ENCODE peak calls at places on chromosome 14, in eight cellular contexts. O, X, J, R, U, D, A and B are unnamed samples.

GRCh38 chr14:100665518-100666032 is 61.1 kb upstream of the DLK1 start:
- DNase-seq in O (peak; percentile 72), X (no peak), J (peak; percentile 43), R (no peak), U (no peak), D (no peak), A (no peak), B (no peak)

GRCh38 chr14:93007225-93007997 is 84.5 kb downstream of the CHGA start:
- DNase-seq in O (peak; percentile 66), X (peak; percentile 75), J (no peak), R (no peak), U (peak; percentile 69), D (no peak), A (peak; percentile 59), B (peak; percentile 43)

GRCh38 chr14:59116984-59117415 is 71.5 kb upstream of the DAAM1 start:
- DNase-seq in O (no peak), X (peak; percentile 63), J (no peak), R (no peak), U (no peak), D (no peak), A (no peak), B (peak; percentile 60)

GRCh38 chr14:58138065-58138718 is 13.8 kb downstream of the ARMH4 start:
- DNase-seq in O (no peak), X (no peak), J (no peak), R (no peak), U (no peak), D (no peak), A (no peak), B (no peak)

GRCh38 chr14:23483216-23483854 is 13.8 kb downstream of the NGDN start:
- DNase-seq in O (no peak), X (no peak), J (no peak), R (peak; percentile 38), U (no peak), D (no peak), A (no peak), B (no peak)

GRCh38 chr14:75493580-75494130 is 28.6 kb upstream of the BATF start:
- DNase-seq in O (no peak), X (no peak), J (no peak), R (no peak), U (no peak), D (no peak), A (no peak), B (no peak)

GRCh38 chr14:92759300-92759678 is 10.9 kb upstream of the LGMN start:
- DNase-seq in O (no peak), X (peak; percentile 14), J (no peak), R (no peak), U (no peak), D (no peak), A (no peak), B (no peak)

GRCh38 chr14:96764012-96764411 is 33.2 kb upstream of the VRK1 start:
- DNase-seq in O (no peak), X (no peak), J (no peak), R (no peak), U (no peak), D (no peak), A (no peak), B (no peak)

GRCh38 chr14:67965684-67966083 is 146.1 kb downstream of the RAD51B start:
- DNase-seq in O (no peak), X (no peak), J (no peak), R (no peak), U (no peak), D (no peak), A (no peak), B (no peak)

GRCh38 chr14:102516531-102517411 is 7.2 kb upstream of the ANKRD9 start:
- DNase-seq in O (peak; percentile 81), X (peak; percentile 51), J (no peak), R (peak; percentile 62), U (peak; percentile 71), D (peak; percentile 72), A (no peak), B (no peak)

GRCh38 chr14:68937790-68938514 is 41.1 kb downstream of the ACTN1 start:
- DNase-seq in O (no peak), X (no peak), J (peak; percentile 59), R (no peak), U (no peak), D (peak; percentile 66), A (no peak), B (no peak)

GRCh38 chr14:69325086-69325485 is 65.1 kb downstream of the GALNT16 start:
- DNase-seq in O (no peak), X (no peak), J (no peak), R (no peak), U (no peak), D (no peak), A (no peak), B (no peak)

DNA sequence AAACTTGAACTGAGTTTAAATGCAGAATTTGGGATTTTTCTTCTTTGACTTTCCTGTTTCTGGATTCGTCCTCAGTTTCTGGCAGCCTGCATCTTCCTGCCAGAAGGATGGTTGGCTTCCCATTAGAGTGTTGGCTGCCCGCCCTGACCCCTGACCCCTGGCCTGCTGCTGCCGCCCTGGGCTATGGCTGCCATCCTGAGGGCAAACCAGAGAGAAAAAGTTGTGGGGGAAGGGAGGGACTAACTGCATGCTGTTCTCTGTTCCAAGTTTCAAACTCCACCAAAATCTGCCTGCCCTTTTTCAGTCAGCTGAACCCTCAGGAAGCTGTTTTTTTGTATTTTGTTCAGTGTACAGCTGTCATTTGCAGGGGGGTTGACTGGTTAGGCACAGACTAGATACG is 48.4 kb downstream of the FNTB start:
- DNase-seq in O (peak; percentile 70), X (no peak), J (no peak), R (no peak), U (no peak), D (peak; percentile 60), A (no peak), B (no peak)
- H3K27ac ChIP-seq in O (no peak overlapping the region), X (no peak overlapping the region), J (no peak overlapping the region), R (no peak overlapping the region), U (peak overlapping the region; percentile 32), D (no peak overlapping the region), A (peak overlapping the region; percentile 30), B (no peak overlapping the region)

GRCh38 chr14:105486974-105487448 is 325 bp downstream of the CRIP1 start:
- DNase-seq in O (peak; percentile 86), X (no peak), J (no peak), R (no peak), U (peak; percentile 81), D (peak; percentile 89), A (no peak), B (no peak)

GRCh38 chr14:105486333-105486973 is at the start of gene CRIP1:
- DNase-seq in O (no peak), X (no peak), J (no peak), R (no peak), U (no peak), D (peak; percentile 47), A (no peak), B (no peak)

GRCh38 chr14:105488781-105489606 is 2.1 kb upstream of the TEDC1 start:
- DNase-seq in O (peak; percentile 58), X (no peak), J (no peak), R (no peak), U (no peak), D (no peak), A (no peak), B (no peak)

GRCh38 chr14:105487986-105488777 is 1.5 kb downstream of the CRIP1 start:
- DNase-seq in O (peak; percentile 53), X (no peak), J (peak; percentile 22), R (no peak), U (no peak), D (peak; percentile 26), A (no peak), B (no peak)

GRCh38 chr14:105487449-105487985 is 831 bp downstream of the CRIP1 start:
- DNase-seq in O (no peak), X (no peak), J (no peak), R (no peak), U (peak; percentile 87), D (peak; percentile 68), A (no peak), B (no peak)
- H3K27ac ChIP-seq in O (peak overlapping the region; percentile 60), X (peak overlapping the region; percentile 100), J (peak overlapping the region; percentile 99), R (no peak overlapping the region), U (peak overlapping the region; percentile 99), D (peak overlapping the region; percentile 91), A (peak overlapping the region; percentile 100), B (no peak overlapping the region)

GRCh38 chr14:95533822-95534221 is 1.0 kb upstream of the GLRX5 start:
- DNase-seq in O (peak; percentile 66), X (no peak), J (peak; percentile 18), R (no peak), U (no peak), D (no peak), A (no peak), B (no peak)
- H3K27ac ChIP-seq in O (peak overlapping the region; percentile 87), X (peak overlapping the region; percentile 88), J (peak overlapping the region; percentile 93), R (no peak overlapping the region), U (peak overlapping the region; percentile 90), D (peak overlapping the region; percentile 84), A (peak overlapping the region; percentile 82), B (peak overlapping the region; percentile 90)

GRCh38 chr14:91369628-91370445 is 47.8 kb downstream of the CCDC88C start:
- DNase-seq in O (no peak), X (peak; percentile 70), J (peak; percentile 35), R (no peak), U (no peak), D (no peak), A (no peak), B (peak; percentile 55)
- H3K27ac ChIP-seq in O (no peak overlapping the region), X (peak overlapping the region; percentile 93), J (peak overlapping the region; percentile 55), R (no peak overlapping the region), U (peak overlapping the region; percentile 53), D (no peak overlapping the region), A (no peak overlapping the region), B (no peak overlapping the region)

GRCh38 chr14:35418093-35418492 is 13.5 kb upstream of the NFKBIA start:
- DNase-seq in O (no peak), X (no peak), J (no peak), R (no peak), U (no peak), D (no peak), A (no peak), B (no peak)

GRCh38 chr14:35412281-35413057 is 7.9 kb upstream of the NFKBIA start:
- DNase-seq in O (no peak), X (no peak), J (no peak), R (no peak), U (no peak), D (no peak), A (no peak), B (no peak)

GRCh38 chr14:35410858-35411257 is 6.3 kb upstream of the NFKBIA start:
- DNase-seq in O (no peak), X (no peak), J (no peak), R (no peak), U (no peak), D (no peak), A (no peak), B (no peak)

GRCh38 chr14:35416108-35416750 is 11.7 kb upstream of the NFKBIA start:
- DNase-seq in O (no peak), X (no peak), J (no peak), R (no peak), U (no peak), D (no peak), A (no peak), B (no peak)

DNA sequence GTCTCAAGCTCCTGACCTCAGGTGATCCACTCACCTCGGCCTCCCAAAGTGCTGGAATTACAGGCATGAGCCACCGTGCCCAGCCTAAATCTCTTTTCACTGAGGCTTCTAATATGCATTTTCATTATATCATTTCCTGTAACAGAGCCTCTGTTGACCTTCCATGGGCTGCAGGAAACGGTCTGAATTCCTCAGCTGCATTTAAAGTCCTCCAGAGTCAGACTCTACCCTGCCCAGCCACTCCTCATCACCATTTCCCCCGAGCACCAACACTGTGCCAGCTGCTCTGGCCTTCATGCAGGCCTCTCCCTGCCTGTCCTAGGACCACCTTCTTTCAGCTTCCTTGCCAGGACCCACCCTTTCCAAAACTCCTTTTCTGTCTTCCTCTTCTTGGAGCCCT is 9.8 kb upstream of the NFKBIA start:
- DNase-seq in O (no peak), X (no peak), J (no peak), R (no peak), U (no peak), D (no peak), A (no peak), B (no peak)
- H3K27ac ChIP-seq in O (no peak overlapping the region), X (peak overlapping the region; percentile 59), J (no peak overlapping the region), R (no peak overlapping the region), U (peak overlapping the region; percentile 59), D (peak overlapping the region; percentile 61), A (peak overlapping the region; percentile 78), B (no peak overlapping the region)